ENCODE peak calls at places on chromosomes 1 and 21, in ten cellular contexts. One of them, this sample, is unnamed. For H3K36me3, the result is how much of the 10 kb centered on the place peaks cover.

GRCh38 chr1:197782719-197783328 is 7.5 kb upstream of the DENND1B start:
- DNase-seq in Panc1: no peak
- DNase-seq in upper lobe of right lung: no peak
- DNase-seq in tibial artery: peak
- DNase-seq in heart right ventricle: no peak
- DNase-seq in BJ: no peak
- DNase-seq in cardiac muscle cell: no peak
- DNase-seq in left lung: no peak
- DNase-seq in mucosa of descending colon: no peak
- DNase-seq in fibroblast of lung: no peak
- DNase-seq in this sample: no peak

GRCh38 chr21:34510148-34511142 is 1.6 kb downstream of the KCNE1 start:
- DNase-seq in Panc1: no peak
- DNase-seq in upper lobe of right lung: peak
- DNase-seq in tibial artery: peak
- DNase-seq in heart right ventricle: peak
- DNase-seq in BJ: no peak
- DNase-seq in cardiac muscle cell: peak
- DNase-seq in left lung: peak
- DNase-seq in mucosa of descending colon: peak
- DNase-seq in fibroblast of lung: peak
- DNase-seq in this sample: peak

GRCh38 chr1:18288609-18289219 is 181.1 kb downstream of the IGSF21 start:
- DNase-seq in Panc1: no peak
- DNase-seq in upper lobe of right lung: no peak
- DNase-seq in tibial artery: no peak
- DNase-seq in heart right ventricle: no peak
- DNase-seq in BJ: no peak
- DNase-seq in cardiac muscle cell: no peak
- DNase-seq in left lung: no peak
- DNase-seq in mucosa of descending colon: no peak
- DNase-seq in fibroblast of lung: no peak
- DNase-seq in this sample: no peak

GRCh38 chr1:160377585-160378206 is 10.8 kb downstream of the NHLH1 start:
- DNase-seq in Panc1: no peak
- DNase-seq in upper lobe of right lung: no peak
- DNase-seq in tibial artery: no peak
- DNase-seq in heart right ventricle: no peak
- DNase-seq in BJ: no peak
- DNase-seq in cardiac muscle cell: no peak
- DNase-seq in left lung: no peak
- DNase-seq in mucosa of descending colon: no peak
- DNase-seq in fibroblast of lung: no peak
- DNase-seq in this sample: no peak

GRCh38 chr21:43311303-43311817 is 115.6 kb downstream of the SIK1 start:
- DNase-seq in Panc1: no peak
- DNase-seq in upper lobe of right lung: no peak
- DNase-seq in tibial artery: no peak
- DNase-seq in heart right ventricle: no peak
- DNase-seq in BJ: no peak
- DNase-seq in cardiac muscle cell: no peak
- DNase-seq in left lung: peak
- DNase-seq in mucosa of descending colon: peak
- DNase-seq in fibroblast of lung: no peak
- DNase-seq in this sample: no peak

GRCh38 chr1:30272288-30273020 is 450.9 kb downstream of the MATN1 start:
- DNase-seq in Panc1: no peak
- DNase-seq in upper lobe of right lung: no peak
- DNase-seq in tibial artery: no peak
- DNase-seq in heart right ventricle: no peak
- DNase-seq in BJ: no peak
- DNase-seq in cardiac muscle cell: no peak
- DNase-seq in left lung: no peak
- DNase-seq in mucosa of descending colon: no peak
- DNase-seq in fibroblast of lung: no peak
- DNase-seq in this sample: peak

GRCh38 chr1:2255420-2256369 is 27.6 kb downstream of the SKI start:
- DNase-seq in Panc1: peak
- DNase-seq in upper lobe of right lung: no peak
- DNase-seq in tibial artery: no peak
- DNase-seq in heart right ventricle: no peak
- DNase-seq in BJ: no peak
- DNase-seq in cardiac muscle cell: no peak
- DNase-seq in left lung: no peak
- DNase-seq in mucosa of descending colon: no peak
- DNase-seq in fibroblast of lung: peak
- DNase-seq in this sample: no peak

GRCh38 chr1:13754510-13755103 is 54.6 kb downstream of the PRDM2 start:
- DNase-seq in Panc1: no peak
- DNase-seq in upper lobe of right lung: no peak
- DNase-seq in tibial artery: no peak
- DNase-seq in heart right ventricle: no peak
- DNase-seq in BJ: no peak
- DNase-seq in cardiac muscle cell: no peak
- DNase-seq in left lung: no peak
- DNase-seq in mucosa of descending colon: no peak
- DNase-seq in fibroblast of lung: no peak
- DNase-seq in this sample: no peak

GRCh38 chr1:48875736-48876135 is 99.0 kb upstream of the BEND5 start:
- DNase-seq in Panc1: no peak
- DNase-seq in upper lobe of right lung: no peak
- DNase-seq in tibial artery: no peak
- DNase-seq in heart right ventricle: no peak
- DNase-seq in BJ: no peak
- DNase-seq in cardiac muscle cell: peak
- DNase-seq in left lung: no peak
- DNase-seq in mucosa of descending colon: no peak
- DNase-seq in fibroblast of lung: no peak
- DNase-seq in this sample: no peak

GRCh38 chr1:48864913-48865312 is 88.2 kb upstream of the BEND5 start:
- DNase-seq in Panc1: no peak
- DNase-seq in upper lobe of right lung: no peak
- DNase-seq in tibial artery: no peak
- DNase-seq in heart right ventricle: no peak
- DNase-seq in BJ: no peak
- DNase-seq in cardiac muscle cell: no peak
- DNase-seq in left lung: no peak
- DNase-seq in mucosa of descending colon: no peak
- DNase-seq in fibroblast of lung: no peak
- DNase-seq in this sample: no peak

GRCh38 chr1:48869116-48869893 is 92.6 kb upstream of the BEND5 start:
- DNase-seq in Panc1: no peak
- DNase-seq in upper lobe of right lung: no peak
- DNase-seq in tibial artery: no peak
- DNase-seq in heart right ventricle: no peak
- DNase-seq in BJ: no peak
- DNase-seq in cardiac muscle cell: no peak
- DNase-seq in left lung: no peak
- DNase-seq in mucosa of descending colon: no peak
- DNase-seq in fibroblast of lung: no peak
- DNase-seq in this sample: no peak

GRCh38 chr1:48873944-48874343 is 97.3 kb upstream of the BEND5 start:
- DNase-seq in Panc1: no peak
- DNase-seq in upper lobe of right lung: no peak
- DNase-seq in tibial artery: no peak
- DNase-seq in heart right ventricle: no peak
- DNase-seq in BJ: no peak
- DNase-seq in cardiac muscle cell: no peak
- DNase-seq in left lung: peak
- DNase-seq in mucosa of descending colon: no peak
- DNase-seq in fibroblast of lung: no peak
- DNase-seq in this sample: no peak

DNA sequence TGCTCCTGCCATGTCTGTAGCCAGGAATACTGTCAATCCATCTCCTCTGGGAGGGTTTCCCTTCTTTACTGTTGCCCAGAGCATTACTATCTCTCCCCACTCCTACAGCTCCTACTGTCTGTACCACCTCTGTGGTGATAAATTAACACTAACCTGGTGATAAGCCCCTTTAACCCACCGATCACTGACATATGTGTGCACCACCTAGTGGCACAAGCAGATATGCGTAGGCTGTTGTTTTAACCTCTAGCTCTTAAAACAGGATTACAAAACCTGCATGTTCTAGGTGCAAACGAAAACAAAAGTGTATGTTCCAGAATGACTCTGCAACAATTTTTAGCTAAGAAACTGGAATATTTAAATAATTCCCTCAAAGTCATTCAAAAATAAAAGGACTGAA is 93.9 kb upstream of the BEND5 start:
- DNase-seq in Panc1: no peak
- DNase-seq in upper lobe of right lung: no peak
- DNase-seq in tibial artery: no peak
- DNase-seq in heart right ventricle: no peak
- DNase-seq in BJ: no peak
- DNase-seq in cardiac muscle cell: peak
- DNase-seq in left lung: no peak
- DNase-seq in mucosa of descending colon: no peak
- DNase-seq in fibroblast of lung: no peak
- DNase-seq in this sample: no peak
- TF ChIP-seq CTCF in Panc1: peak
- TF ChIP-seq CTCF in upper lobe of right lung: peak
- TF ChIP-seq CTCF in tibial artery: peak
- TF ChIP-seq CTCF in heart right ventricle: peak
- TF ChIP-seq CTCF in BJ: peak
- TF ChIP-seq CTCF in cardiac muscle cell: peak
- TF ChIP-seq CTCF in left lung: peak
- TF ChIP-seq CTCF in mucosa of descending colon: no peak
- TF ChIP-seq CTCF in fibroblast of lung: no peak
- TF ChIP-seq CTCF in this sample: no peak

DNA sequence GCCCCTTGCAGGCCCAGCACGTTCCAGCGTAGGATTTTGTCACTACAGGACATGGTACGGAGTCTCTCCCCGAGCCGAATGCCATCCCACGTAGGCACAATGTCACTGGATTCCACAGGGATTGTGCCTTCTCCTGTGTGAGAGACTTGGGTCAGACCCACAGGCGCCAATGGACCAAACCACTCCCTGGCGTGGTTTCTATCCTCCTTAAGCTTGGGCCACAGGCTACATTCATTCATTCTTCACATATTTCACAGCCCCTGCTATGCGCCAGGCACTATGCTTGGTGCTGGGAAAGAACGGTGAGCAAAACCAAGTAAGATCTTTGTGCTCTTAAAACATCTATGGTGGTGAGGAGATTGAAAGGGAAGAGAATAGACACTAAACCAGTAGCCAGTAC is 18.7 kb downstream of the CHRNB2 start:
- DNase-seq in Panc1: no peak
- DNase-seq in upper lobe of right lung: no peak
- DNase-seq in tibial artery: no peak
- DNase-seq in heart right ventricle: no peak
- DNase-seq in BJ: no peak
- DNase-seq in cardiac muscle cell: no peak
- DNase-seq in left lung: no peak
- DNase-seq in mucosa of descending colon: no peak
- DNase-seq in fibroblast of lung: no peak
- DNase-seq in this sample: no peak
- H3K36me3 ChIP-seq in Panc1: under half
- H3K36me3 ChIP-seq in upper lobe of right lung: half or more
- H3K36me3 ChIP-seq in tibial artery: half or more
- H3K36me3 ChIP-seq in heart right ventricle: under half
- H3K36me3 ChIP-seq in BJ: under half
- H3K36me3 ChIP-seq in cardiac muscle cell: half or more
- H3K36me3 ChIP-seq in left lung: under half
- H3K36me3 ChIP-seq in mucosa of descending colon: under half
- H3K36me3 ChIP-seq in fibroblast of lung: under half
- H3K36me3 ChIP-seq in this sample: half or more

GRCh38 chr1:16236495-16237342 is at the start of gene CPLANE2:
- DNase-seq in Panc1: no peak
- DNase-seq in upper lobe of right lung: peak
- DNase-seq in tibial artery: peak
- DNase-seq in heart right ventricle: peak
- DNase-seq in BJ: no peak
- DNase-seq in cardiac muscle cell: peak
- DNase-seq in left lung: peak
- DNase-seq in mucosa of descending colon: peak
- DNase-seq in fibroblast of lung: peak
- DNase-seq in this sample: peak

GRCh38 chr1:16233431-16233830 is 3.6 kb downstream of the CPLANE2 start:
- DNase-seq in Panc1: no peak
- DNase-seq in upper lobe of right lung: peak
- DNase-seq in tibial artery: no peak
- DNase-seq in heart right ventricle: no peak
- DNase-seq in BJ: no peak
- DNase-seq in cardiac muscle cell: no peak
- DNase-seq in left lung: no peak
- DNase-seq in mucosa of descending colon: no peak
- DNase-seq in fibroblast of lung: no peak
- DNase-seq in this sample: peak

GRCh38 chr1:16237343-16237830 is 404 bp upstream of the CPLANE2 start:
- DNase-seq in Panc1: no peak
- DNase-seq in upper lobe of right lung: no peak
- DNase-seq in tibial artery: no peak
- DNase-seq in heart right ventricle: no peak
- DNase-seq in BJ: no peak
- DNase-seq in cardiac muscle cell: no peak
- DNase-seq in left lung: no peak
- DNase-seq in mucosa of descending colon: no peak
- DNase-seq in fibroblast of lung: peak
- DNase-seq in this sample: no peak

GRCh38 chr1:16235347-16235746 is 1.6 kb downstream of the CPLANE2 start:
- DNase-seq in Panc1: no peak
- DNase-seq in upper lobe of right lung: no peak
- DNase-seq in tibial artery: no peak
- DNase-seq in heart right ventricle: no peak
- DNase-seq in BJ: no peak
- DNase-seq in cardiac muscle cell: no peak
- DNase-seq in left lung: no peak
- DNase-seq in mucosa of descending colon: no peak
- DNase-seq in fibroblast of lung: no peak
- DNase-seq in this sample: no peak

DNA sequence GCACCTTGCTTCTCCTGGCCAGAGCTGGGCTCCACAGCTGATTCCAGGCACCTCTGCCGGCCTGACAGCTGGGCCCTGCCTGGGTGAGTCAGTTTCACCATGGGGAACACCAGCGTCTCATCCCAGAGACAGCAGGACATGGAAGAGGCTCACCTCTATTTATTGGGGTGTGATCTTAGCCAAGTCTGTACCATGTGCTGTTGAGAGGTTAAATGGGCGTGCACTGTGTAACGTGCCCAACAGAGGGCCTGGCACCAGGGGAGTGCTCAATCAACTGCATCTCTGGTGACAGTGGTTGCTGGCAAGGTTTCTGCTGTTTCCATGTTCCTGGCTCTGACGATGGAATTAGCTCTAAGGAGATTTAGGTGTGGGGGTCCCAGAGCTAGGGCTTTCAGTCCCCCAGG is 890 bp downstream of the CPLANE2 start:
- DNase-seq in Panc1: no peak
- DNase-seq in upper lobe of right lung: peak
- DNase-seq in tibial artery: no peak
- DNase-seq in heart right ventricle: no peak
- DNase-seq in BJ: no peak
- DNase-seq in cardiac muscle cell: no peak
- DNase-seq in left lung: no peak
- DNase-seq in mucosa of descending colon: no peak
- DNase-seq in fibroblast of lung: no peak
- DNase-seq in this sample: no peak
- TF ChIP-seq CTCF in Panc1: no peak
- TF ChIP-seq CTCF in upper lobe of right lung: peak
- TF ChIP-seq CTCF in tibial artery: no peak
- TF ChIP-seq CTCF in heart right ventricle: peak
- TF ChIP-seq CTCF in BJ: no peak
- TF ChIP-seq CTCF in cardiac muscle cell: no peak
- TF ChIP-seq CTCF in left lung: no peak
- TF ChIP-seq CTCF in mucosa of descending colon: no peak
- TF ChIP-seq CTCF in fibroblast of lung: no peak
- TF ChIP-seq CTCF in this sample: peak

GRCh38 chr1:25967308-25967707 is 30.6 kb downstream of the PAFAH2 start:
- DNase-seq in Panc1: no peak
- DNase-seq in upper lobe of right lung: no peak
- DNase-seq in tibial artery: no peak
- DNase-seq in heart right ventricle: no peak
- DNase-seq in BJ: no peak
- DNase-seq in cardiac muscle cell: no peak
- DNase-seq in left lung: no peak
- DNase-seq in mucosa of descending colon: no peak
- DNase-seq in fibroblast of lung: no peak
- DNase-seq in this sample: no peak

GRCh38 chr1:25973610-25974355 is 24.1 kb downstream of the PAFAH2 start:
- DNase-seq in Panc1: no peak
- DNase-seq in upper lobe of right lung: no peak
- DNase-seq in tibial artery: no peak
- DNase-seq in heart right ventricle: no peak
- DNase-seq in BJ: no peak
- DNase-seq in cardiac muscle cell: no peak
- DNase-seq in left lung: no peak
- DNase-seq in mucosa of descending colon: no peak
- DNase-seq in fibroblast of lung: no peak
- DNase-seq in this sample: no peak

GRCh38 chr1:25971882-25972180 is 26.0 kb downstream of the PAFAH2 start:
- DNase-seq in Panc1: no peak
- DNase-seq in upper lobe of right lung: no peak
- DNase-seq in tibial artery: no peak
- DNase-seq in heart right ventricle: no peak
- DNase-seq in BJ: no peak
- DNase-seq in cardiac muscle cell: no peak
- DNase-seq in left lung: no peak
- DNase-seq in mucosa of descending colon: no peak
- DNase-seq in fibroblast of lung: no peak
- DNase-seq in this sample: no peak

GRCh38 chr1:25971044-25971881 is 26.6 kb downstream of the PAFAH2 start:
- DNase-seq in Panc1: no peak
- DNase-seq in upper lobe of right lung: no peak
- DNase-seq in tibial artery: no peak
- DNase-seq in heart right ventricle: no peak
- DNase-seq in BJ: no peak
- DNase-seq in cardiac muscle cell: no peak
- DNase-seq in left lung: no peak
- DNase-seq in mucosa of descending colon: no peak
- DNase-seq in fibroblast of lung: no peak
- DNase-seq in this sample: no peak
- H3K36me3 ChIP-seq in Panc1: under half
- H3K36me3 ChIP-seq in upper lobe of right lung: half or more
- H3K36me3 ChIP-seq in tibial artery: under half
- H3K36me3 ChIP-seq in heart right ventricle: under half
- H3K36me3 ChIP-seq in BJ: under half
- H3K36me3 ChIP-seq in cardiac muscle cell: under half
- H3K36me3 ChIP-seq in left lung: under half
- H3K36me3 ChIP-seq in mucosa of descending colon: under half
- H3K36me3 ChIP-seq in fibroblast of lung: under half
- H3K36me3 ChIP-seq in this sample: under half